ENCODE peak calls at places on chromosomes 13 and 19, in five cellular contexts. T, R, F, D and K are unnamed samples.

GRCh38 chr19:1133471-1133929 is 29.7 kb downstream of the GPX4 start:
- DNase-seq in F (no peak), D (no peak), R (peak), T (no peak), K (peak)

GRCh38 chr13:74047925-74048324 is 86.3 kb downstream of the KLF12 start:
- DNase-seq in F (no peak), R (no peak), D (no peak), T (no peak), K (no peak)

GRCh38 chr19:45884682-45885555 is 1.0 kb downstream of the IRF2BP1 start:
- DNase-seq in T (peak), F (peak), D (no peak), R (peak), K (no peak)

GRCh38 chr13:106533940-106534843 is 1.3 kb downstream of the EFNB2 start:
- DNase-seq in T (no peak), R (peak), F (peak), D (no peak), K (no peak)

GRCh38 chr19:42596391-42597071 is 1.8 kb upstream of the CEACAM8 start:
- DNase-seq in T (peak), D (no peak), F (no peak), R (no peak), K (peak)

GRCh38 chr13:102779426-102780159 is 6.0 kb upstream of the TEX30 start:
- DNase-seq in R (no peak), F (no peak), T (no peak), D (no peak), K (peak)

GRCh38 chr13:73880365-73880764 is 253.8 kb downstream of the KLF12 start:
- DNase-seq in R (no peak), T (no peak), D (no peak), F (no peak), K (no peak)

GRCh38 chr19:40312533-40312932 is 27.4 kb upstream of the AKT2 start:
- DNase-seq in T (no peak), F (no peak), D (no peak), R (no peak), K (no peak)

GRCh38 chr19:52297601-52298358 is 811 bp downstream of the ZNF480 start:
- DNase-seq in F (no peak), T (no peak), D (no peak), R (no peak), K (no peak)

GRCh38 chr19:16661480-16662034 is 618 bp downstream of the TMEM38A start:
- DNase-seq in F (peak), D (peak), R (no peak), T (no peak), K (no peak)